ENCODE peak calls at places on chromosomes 2 and 18, in five cellular contexts. I is brain microvascular endothelial cell, V is Karpas-422, U is aorta, F is neuronal stem cell. O is an unnamed sample.

GRCh38 chr2:98775146-98775988 is 44.4 kb upstream of the MGAT4A start:
- DNase-seq in I (no peak), U (peak; percentile 83), F (no peak), V (no peak), O (no peak)

GRCh38 chr18:58005036-58005435 is 39.0 kb upstream of the NEDD4L start:
- DNase-seq in F (no peak), U (no peak), V (no peak), I (peak; percentile 58), O (no peak)

GRCh38 chr18:35753306-35753910 is 171.9 kb downstream of the GALNT1 start:
- DNase-seq in V (no peak), U (no peak), F (no peak), I (no peak), O (no peak)

GRCh38 chr2:109266998-109267854 is 138.2 kb downstream of the SH3RF3 start:
- DNase-seq in U (no peak), I (no peak), F (peak; percentile 3), V (no peak), O (no peak)

GRCh38 chr18:75624836-75625235 is 197.3 kb upstream of the SMIM21 start:
- DNase-seq in U (no peak), F (no peak), I (no peak), V (no peak), O (no peak)

GRCh38 chr2:208274748-208275147 is 8.7 kb downstream of the PIKFYVE start:
- DNase-seq in V (no peak), U (no peak), F (no peak), I (no peak), O (no peak)

GRCh38 chr2:584863-585823 is 92.1 kb downstream of the TMEM18 start:
- DNase-seq in U (peak; percentile 42), V (peak; percentile 82), F (no peak), I (no peak), O (no peak)

GRCh38 chr18:62037012-62037742 is 144.4 kb upstream of the RNF152 start:
- DNase-seq in V (no peak), F (no peak), U (no peak), I (no peak), O (no peak)

GRCh38 chr18:58413667-58414628 is 214.9 kb downstream of the ALPK2 start:
- DNase-seq in V (no peak), F (no peak), I (no peak), U (no peak), O (no peak)

GRCh38 chr2:173962036-173962435 is 3.1 kb downstream of the SP3 start:
- DNase-seq in I (no peak), U (no peak), V (no peak), F (no peak), O (no peak)

GRCh38 chr2:239311132-239312040 is 89.4 kb downstream of the HDAC4 start:
- DNase-seq in V (no peak), U (peak; percentile 77), I (no peak), F (no peak), O (peak; percentile 77)

GRCh38 chr2:28009732-28010131 is 119.2 kb downstream of the BABAM2 start:
- DNase-seq in F (no peak), V (no peak), I (no peak), U (no peak), O (no peak)

GRCh38 chr2:121356058-121356640 is 71.1 kb upstream of the TFCP2L1 start:
- DNase-seq in V (peak; percentile 77), U (no peak), F (peak; percentile 72), I (peak; percentile 77), O (peak; percentile 49)

GRCh38 chr18:48819781-48820482 is 130.8 kb downstream of the SMAD7 start:
- DNase-seq in U (peak; percentile 64), I (no peak), F (no peak), V (no peak), O (peak; percentile 22)

GRCh38 chr2:7111626-7112025 is 194.4 kb downstream of the RNF144A start:
- DNase-seq in I (no peak), U (no peak), V (peak; percentile 59), F (no peak), O (no peak)

GRCh38 chr2:203532957-203533695 is 2.0 kb downstream of the RAPH1 start:
- DNase-seq in F (peak; percentile 20), I (peak; percentile 48), V (no peak), U (no peak), O (no peak)

GRCh38 chr2:23629417-23630110 is 244.6 kb downstream of the KLHL29 start:
- DNase-seq in F (no peak), I (no peak), U (peak; percentile 34), V (no peak), O (no peak)

GRCh38 chr2:54524236-54524991 is 68.3 kb downstream of the SPTBN1 start:
- DNase-seq in I (peak; percentile 86), V (no peak), U (no peak), F (no peak), O (no peak)

GRCh38 chr18:2223394-2223793 is 347.9 kb downstream of the METTL4 start:
- DNase-seq in F (peak; percentile 37), I (peak; percentile 17), U (no peak), V (no peak), O (no peak)

GRCh38 chr2:72062336-72062735 is 85.3 kb downstream of the CYP26B1 start:
- DNase-seq in V (no peak), U (no peak), F (no peak), I (no peak), O (no peak)

GRCh38 chr2:177118636-177119035 is 94.0 kb upstream of the HNRNPA3 start:
- DNase-seq in I (no peak), V (no peak), F (no peak), U (no peak), O (no peak)

GRCh38 chr2:68391869-68392268 is 26.8 kb downstream of the PLEK start:
- DNase-seq in U (no peak), F (no peak), I (no peak), V (no peak), O (no peak)

GRCh38 chr2:794554-795244 is 117.5 kb upstream of the TMEM18 start:
- DNase-seq in I (no peak), V (no peak), U (no peak), F (no peak), O (no peak)

GRCh38 chr2:98485453-98485755 is 40.7 kb downstream of the INPP4A start:
- DNase-seq in U (no peak), F (no peak), I (no peak), V (no peak), O (no peak)

GRCh38 chr2:200482194-200482593 is 27.7 kb downstream of the KCTD18 start:
- DNase-seq in F (no peak), I (no peak), V (no peak), U (no peak), O (no peak)

GRCh38 chr18:23587220-23587642 is 925 bp upstream of the NPC1 start:
- DNase-seq in V (no peak), U (no peak), I (no peak), F (no peak), O (no peak)

GRCh38 chr2:74966893-74967292 is 8.4 kb downstream of the POLE4 start:
- DNase-seq in U (no peak), I (no peak), V (no peak), F (no peak), O (no peak)

GRCh38 chr18:42931501-42931900 is 184.0 kb downstream of the RIT2 start:
- DNase-seq in V (no peak), U (no peak), F (no peak), I (peak; percentile 84), O (no peak)

GRCh38 chr2:218983263-218983970 is 1.6 kb downstream of the FEV start:
- DNase-seq in U (peak; percentile 25), I (no peak), F (no peak), V (no peak), O (no peak)

GRCh38 chr2:181575024-181575649 is 81.8 kb downstream of the CERKL start:
- DNase-seq in F (no peak), I (no peak), U (no peak), V (no peak), O (no peak)

GRCh38 chr2:99028558-99028957 is 92.5 kb upstream of the CRACDL start:
- DNase-seq in U (no peak), F (no peak), V (no peak), I (no peak), O (no peak)

GRCh38 chr18:9992300-9992987 is 78.6 kb downstream of the VAPA start:
- DNase-seq in I (no peak), V (no peak), U (no peak), F (no peak), O (no peak)

GRCh38 chr18:55586841-55587240 is 1.2 kb downstream of the TCF4 start:
- DNase-seq in V (peak; percentile 59), I (peak; percentile 16), U (no peak), F (no peak), O (no peak)
- H3K4me3 ChIP-seq in V (peak overlapping the region; percentile 69), I (peak overlapping the region; percentile 59), U (peak overlapping the region; percentile 96), F (peak overlapping the region; percentile 77), O (peak overlapping the region; percentile 52)

DNA sequence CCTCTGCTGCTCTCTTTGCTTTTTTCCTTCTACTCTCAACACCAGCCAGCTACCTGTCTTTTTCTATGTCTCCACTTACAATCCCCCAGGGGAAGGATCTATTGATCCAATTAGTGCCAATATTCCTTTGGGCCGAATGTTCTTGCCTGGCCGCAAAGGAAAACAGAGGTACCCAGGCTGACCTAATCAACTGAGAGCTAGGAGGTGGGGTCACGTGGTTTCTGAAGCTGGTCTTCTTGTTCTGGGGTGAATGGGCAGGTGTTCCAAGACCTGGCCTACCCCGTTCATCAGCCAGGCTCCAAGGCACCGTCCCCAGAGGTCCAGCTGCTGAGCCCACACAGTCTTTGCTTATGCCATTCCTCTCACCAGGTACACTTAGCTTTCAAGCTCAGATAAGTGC is 65.5 kb upstream of the EPAS1 start:
- DNase-seq in I (no peak), U (no peak), F (no peak), V (no peak), O (no peak)
- H3K27ac ChIP-seq in I (no peak overlapping the region), U (no peak overlapping the region), F (no peak overlapping the region), V (no peak overlapping the region), O (no peak overlapping the region)

GRCh38 chr2:118852605-118853128 is 5.2 kb upstream of the EN1 start:
- DNase-seq in V (no peak), I (no peak), U (no peak), F (peak; percentile 33), O (no peak)
- H3K4me3 ChIP-seq in V (no peak overlapping the region), I (no peak overlapping the region), U (no peak overlapping the region), F (no peak overlapping the region), O (no peak overlapping the region)

GRCh38 chr2:128300151-128300550 is 18.5 kb downstream of the HS6ST1 start:
- DNase-seq in U (no peak), I (no peak), F (no peak), V (no peak), O (no peak)
- H3K27ac ChIP-seq in U (no peak overlapping the region), I (no peak overlapping the region), F (no peak overlapping the region), V (no peak overlapping the region), O (no peak overlapping the region)

GRCh38 chr2:202049840-202050239 is 16.2 kb downstream of the FZD7 start:
- DNase-seq in I (no peak), V (no peak), U (no peak), F (no peak), O (no peak)

GRCh38 chr2:202049092-202049728 is 15.6 kb downstream of the FZD7 start:
- DNase-seq in F (no peak), I (no peak), V (no peak), U (no peak), O (no peak)

GRCh38 chr2:202050652-202051051 is 17.0 kb downstream of the FZD7 start:
- DNase-seq in U (no peak), I (no peak), V (no peak), F (no peak), O (no peak)

GRCh38 chr2:202052235-202052634 is 18.6 kb downstream of the FZD7 start:
- DNase-seq in V (no peak), I (no peak), F (no peak), U (no peak), O (no peak)

GRCh38 chr2:202051499-202052161 is 18.0 kb downstream of the FZD7 start:
- DNase-seq in I (no peak), V (no peak), U (no peak), F (peak; percentile 47), O (peak; percentile 18)
- H3K4me3 ChIP-seq in I (no peak overlapping the region), V (no peak overlapping the region), U (no peak overlapping the region), F (no peak overlapping the region), O (no peak overlapping the region)